ENCODE peak calls at places on chromosome 7, in four cellular contexts. G is BE2C, B is amygdala, N is NCI-H524 treated with DMSO at 0.1 percent for 48 hours. Z is an unnamed sample.
A peak's percentile ranks its signal among the peaks of the same experiment; 100 is the strongest.

GRCh38 chr7:118573065-118573464 is 348.6 kb downstream of the ANKRD7 start:
- DNase-seq in N (peak; percentile 56), G (no peak), B (no peak), Z (no peak)

GRCh38 chr7:79774150-79774549 is 320.7 kb upstream of the MAGI2 start:
- DNase-seq in G (no peak), B (no peak), N (no peak), Z (no peak)

GRCh38 chr7:135512135-135512887 is 2.4 kb upstream of the CNOT4 start:
- DNase-seq in B (no peak), N (peak; percentile 32), G (peak; percentile 52), Z (peak; percentile 34)

GRCh38 chr7:33950047-33950714 is 44.8 kb downstream of the BMPER start:
- DNase-seq in N (no peak), B (no peak), G (no peak), Z (no peak)

GRCh38 chr7:46565257-46565656 is 644.2 kb upstream of the IGFBP3 start:
- DNase-seq in N (no peak), G (no peak), B (no peak), Z (no peak)

GRCh38 chr7:123929107-123929506 is 4.1 kb downstream of the SPAM1 start:
- DNase-seq in B (no peak), G (no peak), N (no peak), Z (no peak)

GRCh38 chr7:130505753-130506152 is 13.9 kb downstream of the MEST start:
- DNase-seq in B (no peak), G (no peak), N (no peak), Z (no peak)

GRCh38 chr7:92794846-92795245 is 41.5 kb downstream of the CDK6 start:
- DNase-seq in G (no peak), N (no peak), B (no peak), Z (no peak)

GRCh38 chr7:130367836-130368235 is 12.5 kb upstream of the CPA1 start:
- DNase-seq in N (no peak), G (no peak), B (no peak), Z (no peak)

GRCh38 chr7:131606346-131607290 is 50.2 kb upstream of the PODXL start:
- DNase-seq in G (no peak), N (no peak), B (no peak), Z (no peak)

GRCh38 chr7:34073676-34074075 is 168.3 kb downstream of the BMPER start:
- DNase-seq in N (no peak), G (no peak), B (no peak), Z (peak; percentile 22)

GRCh38 chr7:45001138-45001694 is 1.2 kb downstream of the CCM2 start:
- DNase-seq in N (no peak), G (no peak), B (no peak), Z (no peak)

GRCh38 chr7:80729586-80730320 is 91.3 kb downstream of the CD36 start:
- DNase-seq in N (no peak), B (no peak), G (no peak), Z (no peak)

GRCh38 chr7:55019329-55019690 is 493 bp downstream of the EGFR start:
- DNase-seq in N (no peak), G (peak; percentile 51), B (no peak), Z (peak; percentile 46)

GRCh38 chr7:48298779-48299178 is 127.5 kb downstream of the ABCA13 start:
- DNase-seq in G (no peak), N (no peak), B (no peak), Z (no peak)

GRCh38 chr7:100827330-100828226 is at the start of gene EPHB4:
- DNase-seq in B (no peak), G (peak; percentile 59), N (no peak), Z (peak; percentile 39)

GRCh38 chr7:27140108-27140842 is 3.2 kb downstream of the HOXA5 start:
- DNase-seq in B (no peak), G (no peak), N (no peak), Z (no peak)

GRCh38 chr7:50531401-50531906 is 33.8 kb downstream of the DDC start:
- DNase-seq in G (peak; percentile 91), B (no peak), N (peak; percentile 42), Z (no peak)

GRCh38 chr7:27961255-27961654 is 219.3 kb downstream of the JAZF1 start:
- DNase-seq in N (no peak), B (no peak), G (peak; percentile 47), Z (no peak)

GRCh38 chr7:84251183-84251845 is 56.7 kb upstream of the SEMA3A start:
- DNase-seq in N (no peak), B (no peak), G (no peak), Z (no peak)

GRCh38 chr7:47941136-47941844 is 7.0 kb downstream of the PKD1L1 start:
- DNase-seq in G (no peak), B (no peak), N (no peak), Z (no peak)

GRCh38 chr7:50227623-50228618 is 76.6 kb upstream of the IKZF1 start:
- DNase-seq in N (no peak), G (no peak), B (no peak), Z (no peak)

GRCh38 chr7:932651-932975 is 21.9 kb downstream of the ADAP1 start:
- DNase-seq in G (peak; percentile 4), B (no peak), N (no peak), Z (no peak)

GRCh38 chr7:68958571-68958970 is 639.7 kb upstream of the AUTS2 start:
- DNase-seq in N (peak; percentile 90), G (no peak), B (no peak), Z (no peak)

GRCh38 chr7:20113423-20114027 is 103.7 kb downstream of the MACC1 start:
- DNase-seq in G (no peak), B (no peak), N (no peak), Z (no peak)

GRCh38 chr7:10412426-10413019 is 561.1 kb upstream of the PHF14 start:
- DNase-seq in B (no peak), N (no peak), G (peak; percentile 54), Z (peak; percentile 42)

GRCh38 chr7:101866328-101866727 is 48.9 kb downstream of the CUX1 start:
- DNase-seq in G (no peak), N (no peak), B (no peak), Z (no peak)

GRCh38 chr7:14199336-14199735 is 209.9 kb upstream of the ETV1 start:
- DNase-seq in B (no peak), N (no peak), G (no peak), Z (no peak)

GRCh38 chr7:2724453-2725177 is 36.6 kb downstream of the AMZ1 start:
- DNase-seq in G (peak; percentile 2), B (no peak), N (no peak), Z (no peak)

GRCh38 chr7:134254311-134254710 is 62.4 kb downstream of the SLC35B4 start:
- DNase-seq in G (peak; percentile 32), N (no peak), B (no peak), Z (no peak)

GRCh38 chr7:460374-461117 is 59.1 kb downstream of the PDGFA start:
- DNase-seq in N (no peak), B (no peak), G (no peak), Z (no peak)